ENCODE peak calls at places on chromosomes 3 and 15, in seven cellular contexts. Q is mesenchymal stem cell, G is fibroblast of lung, W is endodermal cell, L is mesendoderm, V is HCT116, M is SK-N-SH. S is an unnamed sample.

GRCh38 chr3:39744746-39745145 is 64.7 kb upstream of the MYRIP start:
- DNase-seq in Q (no peak), G (no peak), W (no peak), L (no peak), V (no peak), M (no peak), S (no peak)

GRCh38 chr3:186849392-186849975 is 7.0 kb downstream of the ADIPOQ start:
- DNase-seq in Q (peak; percentile 40), G (peak; percentile 59), W (peak; percentile 31), L (peak; percentile 76), V (peak; percentile 35), M (peak; percentile 60), S (peak; percentile 22)

GRCh38 chr15:69225355-69226027 is 65.1 kb downstream of the GLCE start:
- DNase-seq in Q (peak; percentile 52), G (peak; percentile 74), W (no peak), L (peak; percentile 37), V (peak; percentile 26), M (peak; percentile 36), S (peak; percentile 68)

GRCh38 chr3:18809640-18810305 is 338.5 kb upstream of the KCNH8 start:
- DNase-seq in Q (peak; percentile 8), G (no peak), W (no peak), L (no peak), V (no peak), M (no peak), S (no peak)

GRCh38 chr3:128488636-128488994 is 4.4 kb downstream of the GATA2 start:
- DNase-seq in Q (no peak), G (no peak), W (no peak), L (peak; percentile 70), V (no peak), M (peak; percentile 68), S (peak; percentile 48)

GRCh38 chr15:43225201-43225949 is 4.6 kb upstream of the EPB42 start:
- DNase-seq in Q (peak; percentile 68), G (peak; percentile 68), W (peak; percentile 76), L (peak; percentile 74), V (peak; percentile 56), M (peak; percentile 71), S (peak; percentile 81)

GRCh38 chr15:64624242-64624641 is 151.1 kb downstream of the RBPMS2 start:
- DNase-seq in Q (no peak), G (no peak), W (no peak), L (no peak), V (no peak), M (no peak), S (no peak)

GRCh38 chr15:25183581-25184330 is 229.0 kb downstream of the SNRPN start:
- DNase-seq in Q (no peak), G (no peak), W (peak; percentile 30), L (no peak), V (no peak), M (no peak), S (no peak)

GRCh38 chr15:70720228-70721016 is 42.9 kb downstream of the UACA start:
- DNase-seq in Q (no peak), G (no peak), W (no peak), L (peak; percentile 32), V (no peak), M (no peak), S (no peak)

GRCh38 chr3:37433758-37434157 is 259.4 kb upstream of the LRRFIP2 start:
- DNase-seq in Q (no peak), G (no peak), W (no peak), L (no peak), V (no peak), M (peak; percentile 44), S (no peak)

GRCh38 chr3:44721231-44722102 is 8.0 kb upstream of the ZNF501 start:
- DNase-seq in Q (peak; percentile 24), G (peak; percentile 33), W (no peak), L (peak; percentile 48), V (no peak), M (no peak), S (peak; percentile 26)

GRCh38 chr3:164451083-164451910 is 627.0 kb downstream of the SI start:
- DNase-seq in Q (no peak), G (no peak), W (peak; percentile 54), L (peak; percentile 32), V (no peak), M (no peak), S (peak; percentile 31)

GRCh38 chr3:33954956-33955355 is 156.5 kb downstream of the PDCD6IP start:
- DNase-seq in Q (peak; percentile 16), G (no peak), W (peak; percentile 71), L (peak; percentile 66), V (no peak), M (no peak), S (no peak)

GRCh38 chr3:46926039-46926438 is 48.5 kb downstream of the PTH1R start:
- DNase-seq in Q (peak; percentile 88), G (peak; percentile 79), W (no peak), L (no peak), V (no peak), M (no peak), S (peak; percentile 67)

GRCh38 chr15:51097553-51098330 is 3.0 kb upstream of the TNFAIP8L3 start:
- DNase-seq in Q (peak; percentile 69), G (peak; percentile 49), W (no peak), L (no peak), V (no peak), M (no peak), S (peak; percentile 86)

GRCh38 chr15:88989578-88989977 is 76.4 kb upstream of the MFGE8 start:
- DNase-seq in Q (peak; percentile 84), G (peak; percentile 62), W (no peak), L (no peak), V (no peak), M (no peak), S (peak; percentile 84)

GRCh38 chr3:32725721-32726120 is 40.7 kb downstream of the CNOT10 start:
- DNase-seq in Q (no peak), G (no peak), W (no peak), L (no peak), V (no peak), M (no peak), S (peak; percentile 59)

GRCh38 chr3:5136619-5137429 is 14.7 kb downstream of the ARL8B start:
- DNase-seq in Q (peak; percentile 42), G (peak; percentile 46), W (no peak), L (peak; percentile 58), V (no peak), M (peak; percentile 37), S (peak; percentile 46)

GRCh38 chr15:68407141-68407885 is 24.6 kb downstream of the ITGA11 start:
- DNase-seq in Q (no peak), G (peak; percentile 49), W (peak; percentile 24), L (no peak), V (no peak), M (no peak), S (no peak)

GRCh38 chr15:100131321-100132224 is 210.2 kb downstream of the ADAMTS17 start:
- DNase-seq in Q (peak; percentile 51), G (peak; percentile 59), W (peak; percentile 80), L (no peak), V (no peak), M (no peak), S (no peak)

GRCh38 chr15:87224409-87224808 is 1032.1 kb downstream of the NTRK3 start:
- DNase-seq in Q (no peak), G (no peak), W (no peak), L (no peak), V (no peak), M (no peak), S (peak; percentile 6)

DNA sequence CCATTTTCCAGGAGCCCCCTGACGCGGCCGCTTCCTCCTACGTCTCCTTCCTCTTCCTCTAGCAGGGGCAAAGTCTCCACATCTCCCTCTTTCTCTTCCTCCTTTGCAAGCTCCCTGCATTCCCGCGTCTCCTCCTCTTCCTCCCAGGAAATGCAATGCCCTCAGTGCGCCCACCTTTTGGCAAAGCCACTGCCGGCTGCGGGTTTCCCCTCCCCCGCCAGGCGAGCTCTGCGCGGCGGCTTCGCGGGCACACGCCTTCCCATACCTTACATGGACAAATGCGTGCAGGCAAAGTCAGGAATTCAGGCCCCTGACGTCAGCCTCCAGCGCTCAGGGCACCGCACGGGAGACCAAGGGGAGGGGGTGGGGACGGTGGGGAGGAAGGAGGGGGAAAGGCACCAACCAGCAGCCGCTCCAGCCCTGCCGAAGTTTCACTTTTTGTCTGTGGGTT is 434 bp upstream of the LPP start:
- DNase-seq in Q (peak; percentile 98), G (peak; percentile 95), W (peak; percentile 95), L (peak; percentile 97), V (peak; percentile 75), M (peak; percentile 58), S (peak; percentile 97)
- H3K9ac ChIP-seq in Q (peak overlapping the region; percentile 97), G (peak overlapping the region; percentile 93), W (peak overlapping the region; percentile 93), L (peak overlapping the region; percentile 87), V (peak overlapping the region; percentile 85), M (peak overlapping the region; percentile 94), S (peak overlapping the region; percentile 96)

GRCh38 chr3:52230889-52231499 is 5.5 kb upstream of the TLR9 start:
- DNase-seq in Q (no peak), G (no peak), W (peak; percentile 43), L (no peak), V (no peak), M (no peak), S (no peak)
- H3K9ac ChIP-seq in Q (no peak overlapping the region), G (no peak overlapping the region), W (no peak overlapping the region), L (no peak overlapping the region), V (no peak overlapping the region), M (no peak overlapping the region), S (no peak overlapping the region)

DNA sequence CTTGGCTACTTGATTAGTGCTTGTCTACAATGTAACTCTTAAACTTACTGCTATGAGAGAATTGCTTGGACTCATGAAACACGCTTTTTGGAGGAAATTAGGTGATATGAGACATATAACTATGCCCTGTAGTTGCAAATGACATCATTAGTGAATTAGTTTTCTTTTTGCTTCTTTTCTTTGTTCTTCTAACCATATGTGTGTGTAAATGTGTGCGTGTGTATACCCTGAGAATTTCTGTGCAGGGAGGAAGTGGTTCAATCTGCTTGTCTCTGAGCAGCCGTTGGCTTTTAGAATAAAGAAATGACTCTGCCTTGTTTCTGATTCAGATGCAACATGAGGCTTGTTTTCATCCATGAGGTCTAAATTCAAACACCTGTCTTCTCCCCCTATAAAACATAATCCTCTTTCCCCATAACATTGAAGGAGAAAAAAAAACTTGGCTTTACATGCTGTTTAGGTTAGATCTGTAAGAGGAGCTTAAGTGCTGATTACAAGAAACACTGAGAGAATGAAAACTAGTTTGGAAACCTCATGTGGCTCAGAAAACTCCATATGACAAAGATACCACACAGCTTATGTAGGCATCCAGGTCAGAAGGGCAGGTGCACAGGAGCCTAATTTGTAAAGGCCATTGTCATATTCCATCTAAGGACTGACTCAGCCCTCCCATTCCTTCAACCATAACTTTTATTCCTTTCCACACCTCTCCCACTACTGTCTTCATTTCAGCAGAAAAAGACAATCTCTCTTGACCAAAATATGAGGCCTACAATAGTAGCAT is 30.5 kb upstream of the BLM start:
- DNase-seq in Q (no peak), G (no peak), W (no peak), L (no peak), V (no peak), M (no peak), S (no peak)
- H3K9ac ChIP-seq in Q (no peak overlapping the region), G (no peak overlapping the region), W (no peak overlapping the region), L (no peak overlapping the region), V (no peak overlapping the region), M (no peak overlapping the region), S (no peak overlapping the region)

DNA sequence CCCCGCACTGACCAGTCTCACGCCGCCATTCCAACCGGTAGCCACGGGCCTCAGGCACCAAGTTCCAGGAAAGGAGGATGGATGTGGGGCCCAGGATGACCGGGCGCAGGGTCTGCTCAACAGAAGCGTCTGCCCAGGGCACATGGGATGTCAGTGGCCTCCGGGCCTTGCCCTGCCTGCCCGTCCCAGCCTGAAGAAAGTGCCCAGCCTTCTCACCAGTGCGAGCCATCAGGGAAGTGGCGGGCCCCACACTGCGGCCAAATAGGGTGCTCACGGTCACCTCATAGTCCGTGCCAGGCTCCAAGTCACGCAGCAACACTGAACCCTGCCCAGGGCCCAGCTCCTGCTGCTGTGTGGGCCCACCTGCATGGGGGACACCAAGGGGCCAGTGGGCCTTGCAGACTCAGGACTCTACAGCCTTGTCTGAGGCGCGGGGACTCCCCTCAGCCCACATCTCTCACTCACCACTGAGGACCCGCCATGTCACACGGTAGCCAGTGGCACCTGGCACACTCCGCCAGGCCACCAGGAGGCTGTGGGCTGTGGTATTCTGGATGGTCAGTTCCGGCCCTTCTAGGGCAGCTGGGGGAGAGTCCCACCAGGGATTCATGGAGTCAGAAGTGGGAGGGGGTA is 3.1 kb downstream of the COL7A1 start:
- DNase-seq in Q (no peak), G (no peak), W (no peak), L (no peak), V (no peak), M (no peak), S (no peak)
- H3K9ac ChIP-seq in Q (no peak overlapping the region), G (no peak overlapping the region), W (no peak overlapping the region), L (no peak overlapping the region), V (no peak overlapping the region), M (no peak overlapping the region), S (no peak overlapping the region)